ENCODE peak calls at places on chromosomes 16 and 17, in five cellular contexts. R is cardiac muscle cell, W is epithelial cell of esophagus, U is HepG2, I is astrocyte of the spinal cord. L is an unnamed sample.

GRCh38 chr17:74196541-74197310 is 6.8 kb upstream of the RPL38 start:
- DNase-seq in R (no peak), W (no peak), U (no peak), I (no peak), L (no peak)

GRCh38 chr16:15464401-15465186 is 30.2 kb downstream of the BMERB1 start:
- DNase-seq in R (no peak), W (peak; percentile 7), U (no peak), I (no peak), L (no peak)

GRCh38 chr16:57672824-57673223 is 4.7 kb downstream of the ADGRG3 start:
- DNase-seq in R (no peak), W (no peak), U (no peak), I (no peak), L (no peak)

GRCh38 chr16:69381231-69381630 is 4.6 kb downstream of the TERF2 start:
- DNase-seq in R (no peak), W (no peak), U (no peak), I (no peak), L (no peak)

GRCh38 chr17:80264048-80264792 is 3.6 kb downstream of the RNF213 start:
- DNase-seq in R (no peak), W (no peak), U (no peak), I (no peak), L (no peak)

GRCh38 chr17:79871131-79871530 is 31.9 kb upstream of the CBX4 start:
- DNase-seq in R (no peak), W (no peak), U (no peak), I (no peak), L (no peak)

GRCh38 chr16:1916654-1916990 is 1.6 kb downstream of the HS3ST6 start:
- DNase-seq in R (no peak), W (no peak), U (no peak), I (no peak), L (no peak)

GRCh38 chr16:2710021-2710710 is 9.9 kb downstream of the PRSS27 start:
- DNase-seq in R (no peak), W (no peak), U (no peak), I (no peak), L (no peak)

GRCh38 chr16:19179890-19180490 is 11.9 kb downstream of the SYT17 start:
- DNase-seq in R (peak; percentile 52), W (peak; percentile 59), U (peak; percentile 62), I (peak; percentile 14), L (peak; percentile 74)

DNA sequence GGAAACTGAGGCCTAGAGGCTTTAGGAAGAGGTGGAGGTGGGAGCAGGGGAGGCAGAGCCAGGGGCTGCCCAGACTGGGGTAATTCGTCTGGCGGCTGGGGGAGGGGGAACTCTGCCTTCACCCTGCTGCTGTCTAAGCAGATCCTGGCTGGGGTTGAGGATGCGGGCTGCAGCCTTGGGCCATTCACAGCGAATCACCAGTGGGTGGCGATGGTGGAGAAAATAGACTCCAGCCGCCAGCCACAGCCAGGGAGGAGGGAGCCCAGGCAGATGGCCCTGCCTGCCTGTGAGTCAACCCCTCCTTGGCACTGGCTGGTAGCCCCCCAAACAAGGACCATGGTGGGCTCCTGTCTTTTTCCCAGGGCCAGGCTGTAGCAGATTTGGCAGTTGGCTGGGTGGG is 41.7 kb upstream of the CDH5 start:
- DNase-seq in R (peak; percentile 32), W (peak; percentile 53), U (peak; percentile 23), I (no peak), L (peak; percentile 70)
- TF ChIP-seq CTCF in R (peak; percentile 29), W (no peak), U (peak; percentile 62), I (peak; percentile 30), L (no peak)

DNA sequence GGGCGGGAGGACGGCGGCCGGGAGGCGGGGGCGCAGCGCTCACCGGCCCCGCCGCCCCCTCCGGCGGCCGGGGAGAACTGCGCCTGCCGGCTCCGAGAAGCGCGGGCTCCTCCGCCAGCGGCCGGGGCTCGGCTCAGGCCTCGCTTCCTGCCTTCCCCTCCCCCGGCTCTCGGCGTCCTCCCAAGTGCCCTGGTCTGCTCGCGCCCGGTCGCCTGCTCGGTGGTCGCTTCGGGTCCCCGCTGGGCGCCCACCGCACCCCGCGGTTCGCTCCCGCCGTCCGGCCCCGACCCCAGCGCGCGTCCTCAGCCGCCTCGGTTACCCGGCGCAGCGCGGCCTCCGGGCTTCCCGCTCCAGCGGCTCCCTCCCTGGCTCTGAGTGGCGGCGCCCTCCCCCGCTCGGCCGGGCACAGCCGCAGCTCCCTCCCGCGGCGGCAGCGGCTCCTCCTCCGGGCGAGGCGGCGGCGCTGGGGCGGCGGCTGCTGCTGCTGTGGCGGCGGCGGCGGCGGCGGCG is 294 bp downstream of the UBTF start:
- DNase-seq in R (peak; percentile 83), W (peak; percentile 75), U (peak; percentile 48), I (peak; percentile 59), L (peak; percentile 79)
- TF ChIP-seq CTCF in R (peak; percentile 24), W (no peak), U (peak; percentile 30), I (peak; percentile 34), L (peak; percentile 49)

GRCh38 chr17:48247603-48248002 is 140.0 kb downstream of the SNX11 start:
- DNase-seq in R (no peak), W (no peak), U (no peak), I (no peak), L (no peak)
- TF ChIP-seq CTCF in R (no peak), W (no peak), U (no peak), I (no peak), L (no peak)

DNA sequence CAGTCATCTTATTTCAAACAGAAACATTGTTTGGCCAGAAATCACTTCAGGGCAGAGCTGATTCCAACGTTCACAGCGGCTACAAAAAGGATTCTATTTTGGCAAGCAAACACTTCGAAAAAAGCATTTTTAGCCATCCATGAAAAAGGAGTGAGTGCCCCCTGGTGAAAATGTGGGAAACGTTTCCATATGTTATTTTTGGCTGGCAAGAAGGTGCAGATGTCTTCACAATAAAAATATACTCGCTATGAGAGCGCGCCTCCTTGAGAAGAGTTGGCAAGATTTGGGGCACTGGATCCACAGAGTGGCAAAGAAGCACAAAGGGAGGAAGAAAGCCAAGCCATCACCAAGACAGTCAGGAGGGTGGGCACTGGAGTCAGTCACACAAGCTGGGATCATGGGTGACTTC is 191.1 kb downstream of the CHD9NB start:
- DNase-seq in R (peak; percentile 19), W (peak; percentile 27), U (peak; percentile 65), I (no peak), L (peak; percentile 27)
- TF ChIP-seq CTCF in R (peak; percentile 32), W (peak; percentile 21), U (peak; percentile 89), I (no peak), L (peak; percentile 59)

DNA sequence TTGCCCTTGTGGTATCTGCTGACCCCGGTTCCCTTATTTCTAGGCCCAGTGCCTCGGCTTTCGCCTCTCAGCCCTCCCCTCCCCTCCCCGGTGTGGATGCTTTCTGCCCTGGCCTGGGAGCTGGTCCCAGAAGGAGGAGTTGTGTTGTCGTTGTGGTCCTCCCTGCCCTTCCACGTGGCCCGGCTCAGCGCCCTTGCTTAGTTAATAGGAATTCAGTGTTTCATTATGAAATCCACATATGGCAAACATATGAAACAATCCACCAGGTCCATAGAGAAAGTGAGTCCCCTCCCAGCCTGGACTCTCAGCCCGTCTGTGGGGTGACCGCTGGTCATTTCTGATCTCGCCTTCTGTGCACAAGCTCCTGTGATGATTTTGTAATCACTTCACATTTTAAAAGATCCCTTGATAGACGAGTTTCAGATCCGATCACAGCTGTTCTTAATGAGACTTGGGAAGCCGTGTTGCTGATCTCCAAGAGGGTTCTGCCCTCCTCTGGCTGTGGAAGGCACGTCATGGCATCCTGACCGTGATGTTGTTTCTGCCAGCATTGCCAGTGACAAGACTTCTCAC is 112.1 kb downstream of the BANP start:
- DNase-seq in R (peak; percentile 82), W (no peak), U (no peak), I (peak; percentile 50), L (no peak)
- TF ChIP-seq CTCF in R (peak; percentile 31), W (no peak), U (peak; percentile 11), I (peak; percentile 48), L (no peak)

GRCh38 chr17:77479372-77479781 is 338.6 kb downstream of the SEC14L1 start:
- DNase-seq in R (no peak), W (peak; percentile 48), U (no peak), I (peak; percentile 40), L (no peak)
- TF ChIP-seq CTCF in R (no peak), W (no peak), U (no peak), I (no peak), L (no peak)

DNA sequence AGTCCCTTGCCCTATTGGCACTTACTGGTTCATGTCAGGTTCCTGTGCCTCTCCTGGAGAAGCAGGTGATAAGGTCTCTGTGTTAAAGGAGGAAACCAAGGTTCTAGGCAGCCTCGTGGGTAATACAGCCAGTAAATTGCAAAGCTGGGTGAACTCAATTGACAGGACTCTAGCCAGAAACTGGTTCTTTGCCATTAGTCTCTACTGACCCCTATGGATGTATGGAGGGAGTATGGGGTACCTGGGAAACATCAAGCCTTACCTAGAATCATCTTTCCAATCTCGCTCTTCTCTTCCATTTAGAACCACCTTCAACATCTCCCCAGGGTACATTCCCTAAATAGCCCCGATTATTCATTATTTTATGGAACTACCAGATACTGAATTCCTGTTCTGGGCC is 169.3 kb downstream of the CDH13 start:
- DNase-seq in R (no peak), W (no peak), U (no peak), I (no peak), L (no peak)
- TF ChIP-seq CTCF in R (peak; percentile 11), W (no peak), U (no peak), I (no peak), L (no peak)

GRCh38 chr17:19744492-19744891 is 3.6 kb downstream of the ALDH3A1 start:
- DNase-seq in R (no peak), W (no peak), U (no peak), I (no peak), L (no peak)
- TF ChIP-seq CTCF in R (no peak), W (no peak), U (no peak), I (no peak), L (no peak)

DNA sequence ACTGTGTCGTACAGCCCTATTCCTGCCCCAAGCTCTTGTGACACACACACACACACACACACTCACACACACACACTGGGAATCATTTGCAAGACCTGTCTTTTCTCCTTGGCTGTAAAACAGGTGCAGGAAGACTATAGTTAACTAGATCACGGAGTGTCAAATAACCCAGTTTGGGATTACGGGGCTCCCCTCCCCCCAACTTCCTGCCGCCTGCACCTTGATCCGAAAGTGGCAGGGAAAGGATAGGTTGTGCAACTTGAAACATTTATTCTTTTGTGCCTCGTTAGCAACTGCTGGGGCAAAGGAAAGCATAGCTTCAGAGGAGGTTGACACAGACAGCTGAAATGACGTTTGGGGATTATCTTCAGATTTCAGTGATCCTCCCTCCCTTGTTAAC is 149.5 kb downstream of the NTN1 start:
- DNase-seq in R (no peak), W (no peak), U (peak; percentile 54), I (no peak), L (no peak)
- TF ChIP-seq CTCF in R (no peak), W (no peak), U (no peak), I (no peak), L (no peak)